ENCODE peak calls at places on chromosomes 16 and 17, in seven cellular contexts. L is HCT116, W is right lobe of liver, X is IMR-90, H is ovary, O is stomach, I is uterus. F is an unnamed sample.

GRCh38 chr17:28949185-28950016 is 1.9 kb downstream of the PHF12 start:
- DNase-seq in X (no peak), H (peak), O (peak), L (no peak), W (peak), I (peak), F (peak)

GRCh38 chr16:47617732-47618131 is 156.6 kb downstream of the PHKB start:
- DNase-seq in H (no peak), I (no peak), O (no peak), L (peak), X (no peak), W (no peak), F (no peak)

GRCh38 chr16:30417447-30418349 is 10.3 kb downstream of the ZNF771 start:
- DNase-seq in X (peak), I (peak), L (peak), H (peak), O (peak), W (peak), F (peak)

GRCh38 chr17:6639014-6639650 is 1.4 kb downstream of the KIAA0753 start:
- DNase-seq in X (no peak), I (no peak), H (no peak), O (no peak), L (no peak), W (no peak), F (peak)

GRCh38 chr17:31397256-31397939 is 5.9 kb downstream of the RAB11FIP4 start:
- DNase-seq in H (no peak), X (no peak), O (no peak), W (peak), L (no peak), I (no peak), F (peak)

GRCh38 chr16:12296991-12297390 is 320.5 kb downstream of the SNX29 start:
- DNase-seq in L (no peak), H (no peak), X (no peak), I (no peak), W (no peak), O (no peak), F (no peak)

GRCh38 chr17:63099420-63099819 is 133.4 kb downstream of the TANC2 start:
- DNase-seq in L (no peak), W (no peak), I (no peak), O (no peak), H (no peak), X (no peak), F (no peak)

GRCh38 chr17:13474073-13474800 is 127.5 kb downstream of the HS3ST3A1 start:
- DNase-seq in W (no peak), I (no peak), O (no peak), H (no peak), L (no peak), X (no peak), F (no peak)

GRCh38 chr17:22145605-22146178 is 453.4 kb downstream of the KCNJ18 start:
- DNase-seq in L (no peak), W (no peak), X (no peak), I (no peak), H (no peak), O (no peak), F (no peak)

GRCh38 chr17:2608350-2608913 is 15.0 kb downstream of the PAFAH1B1 start:
- DNase-seq in H (no peak), X (no peak), W (no peak), I (no peak), O (no peak), L (no peak), F (no peak)

GRCh38 chr16:59886021-59886420 is 1151.9 kb upstream of the GOT2 start:
- DNase-seq in L (no peak), H (no peak), W (no peak), O (no peak), I (peak), X (peak), F (peak)

GRCh38 chr17:64355536-64356303 is 34.9 kb downstream of the PECAM1 start:
- DNase-seq in H (no peak), O (no peak), I (no peak), W (no peak), X (peak), L (no peak), F (no peak)

GRCh38 chr17:17516315-17516930 is 20.2 kb upstream of the RASD1 start:
- DNase-seq in X (no peak), I (no peak), W (no peak), O (no peak), L (no peak), H (no peak), F (no peak)

GRCh38 chr17:80509311-80509710 is 32.9 kb upstream of the NPTX1 start:
- DNase-seq in O (no peak), L (no peak), I (no peak), H (no peak), X (no peak), W (no peak), F (no peak)

GRCh38 chr17:17567631-17568030 is 23.9 kb downstream of the PEMT start:
- DNase-seq in I (no peak), W (peak), O (peak), H (peak), L (no peak), X (peak), F (peak)

GRCh38 chr17:2904135-2904534 is 107.9 kb downstream of the RAP1GAP2 start:
- DNase-seq in X (peak), I (no peak), L (no peak), O (peak), H (no peak), W (no peak), F (no peak)

GRCh38 chr16:68275611-68276191 is 11.4 kb downstream of the SLC7A6 start:
- DNase-seq in I (no peak), X (no peak), O (no peak), H (no peak), L (no peak), W (no peak), F (no peak)

GRCh38 chr16:50861926-50862325 is 120.0 kb downstream of the CYLD start:
- DNase-seq in I (no peak), X (peak), H (no peak), L (peak), O (no peak), W (no peak), F (no peak)

GRCh38 chr16:67926181-67926742 is 5.4 kb downstream of the CTRL start:
- DNase-seq in L (no peak), H (no peak), I (no peak), O (peak), W (no peak), X (peak), F (no peak)

GRCh38 chr16:48366165-48367093 is 18.8 kb downstream of the SIAH1 start:
- DNase-seq in I (peak), H (no peak), O (peak), X (peak), W (peak), L (peak), F (peak)

GRCh38 chr17:55763856-55764255 is 13.0 kb downstream of the PCTP start:
- DNase-seq in W (no peak), O (no peak), L (no peak), X (no peak), H (no peak), I (no peak), F (no peak)

GRCh38 chr17:40497704-40498103 is 3.7 kb downstream of the TNS4 start:
- DNase-seq in X (peak), O (no peak), W (no peak), I (no peak), L (no peak), H (no peak), F (no peak)

DNA sequence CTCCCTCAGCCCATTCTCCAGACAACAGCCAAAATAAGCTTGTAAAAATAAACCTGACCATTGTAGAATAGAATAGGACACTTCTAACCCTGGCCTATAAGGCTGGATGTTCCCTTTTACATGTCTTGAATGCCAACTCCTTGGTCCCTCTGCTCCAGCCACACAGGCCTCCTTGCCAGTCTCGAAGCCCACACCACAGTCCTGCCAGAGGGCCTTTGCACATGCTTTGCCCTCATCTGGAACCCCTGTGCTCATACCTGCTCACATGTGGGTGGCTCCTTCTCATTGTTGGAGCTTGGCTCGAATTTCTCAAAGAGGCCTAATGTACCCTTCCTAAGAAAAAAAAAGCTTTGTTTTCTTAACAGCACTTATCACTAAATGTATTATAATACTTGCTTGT is 5.4 kb upstream of the SLC12A3 start:
- DNase-seq in H (no peak), W (no peak), O (no peak), L (no peak), I (no peak), X (no peak), F (no peak)
- H3K4me3 ChIP-seq in H (no peak), W (no peak), O (no peak), L (no peak), I (no peak), X (no peak), F (no peak)

DNA sequence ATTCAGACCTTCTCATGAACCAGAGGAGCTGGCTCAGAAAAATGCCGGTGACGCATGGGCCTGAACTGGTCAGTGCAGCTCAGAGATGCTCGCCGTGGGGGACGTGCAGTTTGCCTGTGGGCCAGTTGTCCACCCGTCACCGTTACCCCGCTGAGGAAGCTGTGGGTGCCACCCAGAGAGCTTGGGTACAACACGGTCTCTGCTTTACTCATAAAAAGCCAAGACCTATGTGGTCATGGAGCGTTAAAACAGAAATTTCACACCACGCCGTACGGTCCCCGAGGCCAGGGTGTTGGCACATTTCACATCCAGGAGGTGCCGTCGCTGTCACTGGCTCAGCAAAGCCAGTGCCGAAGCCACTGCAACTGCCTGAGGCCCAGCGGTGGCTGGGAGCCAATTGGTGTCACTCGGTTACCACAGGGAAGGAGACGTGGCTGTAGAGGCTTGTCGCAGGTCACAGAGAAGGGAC is 120.9 kb downstream of the METRNL start:
- DNase-seq in H (no peak), O (peak), I (peak), X (peak), W (peak), L (no peak), F (peak)
- TF ChIP-seq POLR2A in H (no peak), O (no peak), I (no peak), X (no peak), W (no peak), L (no peak), F (no peak)

GRCh38 chr16:75028544-75028943 is 29.7 kb downstream of the ZNRF1 start:
- DNase-seq in H (no peak), W (no peak), L (no peak), O (no peak), I (no peak), X (no peak), F (no peak)

GRCh38 chr16:75029854-75030253 is 31.0 kb downstream of the ZNRF1 start:
- DNase-seq in L (no peak), I (no peak), H (no peak), X (peak), O (no peak), W (no peak), F (no peak)

GRCh38 chr16:75035410-75035968 is 36.7 kb downstream of the ZNRF1 start:
- DNase-seq in X (no peak), H (no peak), I (no peak), O (no peak), W (no peak), L (no peak), F (no peak)

GRCh38 chr16:75027520-75028300 is 28.9 kb downstream of the ZNRF1 start:
- DNase-seq in I (no peak), W (no peak), L (no peak), O (no peak), H (no peak), X (peak), F (no peak)

DNA sequence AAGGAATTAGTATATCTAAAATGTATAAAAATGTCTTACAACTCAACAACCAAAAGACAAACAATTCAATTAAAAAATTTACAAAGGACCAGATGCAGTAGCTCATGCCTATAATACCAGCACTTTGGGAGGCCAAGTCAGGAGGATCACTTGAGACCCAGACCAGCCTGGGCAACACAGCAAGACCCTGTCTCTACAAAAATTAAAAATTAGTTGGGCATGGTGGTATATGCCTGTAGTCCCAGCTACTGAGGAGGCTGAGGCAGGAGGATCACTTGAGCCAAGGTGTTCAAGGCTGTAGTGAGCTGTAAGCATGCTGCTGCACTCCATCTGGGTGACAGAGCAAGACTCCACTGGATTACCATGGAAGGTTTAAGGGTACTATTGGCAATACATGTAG is 33.8 kb downstream of the ZNRF1 start:
- DNase-seq in H (no peak), I (no peak), X (no peak), O (no peak), L (no peak), W (no peak), F (no peak)
- H3K4me3 ChIP-seq in H (no peak), I (no peak), X (no peak), O (no peak), L (no peak), W (no peak), F (no peak)

GRCh38 chr17:37610971-37611370 is 1.8 kb upstream of the SYNRG start:
- DNase-seq in X (peak), O (no peak), W (no peak), I (no peak), L (no peak), H (no peak), F (no peak)
- TF ChIP-seq POLR2A in X (no peak), O (no peak), W (no peak), I (no peak), L (no peak), H (no peak), F (no peak)

GRCh38 chr16:2194852-2195315 is 1.5 kb downstream of the CASKIN1 start:
- DNase-seq in I (no peak), L (no peak), H (no peak), X (peak), O (peak), W (no peak), F (no peak)
- H3K4me3 ChIP-seq in I (no peak), L (no peak), H (no peak), X (no peak), O (no peak), W (no peak), F (no peak)

GRCh38 chr16:89093602-89094251 is at the start of gene ACSF3:
- DNase-seq in I (peak), O (peak), X (peak), W (peak), H (peak), L (no peak), F (peak)
- TF ChIP-seq POLR2A in I (peak), O (no peak), X (peak), W (peak), H (no peak), L (peak), F (peak)